ENCODE peak calls at places on chromosome 13, in nine cellular contexts. Y is PC-3, B is OCI-LY7, A is astrocyte, L is HCT116, M is endothelial cell of umbilical vein, O is GM23248, S is SK-N-SH, N is hepatocyte. E is an unnamed sample.

GRCh38 chr13:54640719-54641118 is 1612.1 kb downstream of the OLFM4 start:
- DNase-seq in L (no peak), A (no peak), S (no peak), Y (no peak), N (no peak), M (no peak), O (no peak), B (no peak), E (no peak)

GRCh38 chr13:95924389-95924994 is 128.7 kb downstream of the UGGT2 start:
- DNase-seq in B (no peak), N (peak), Y (peak), L (peak), M (peak), O (peak), A (peak), S (no peak), E (peak)

GRCh38 chr13:21256351-21256761 is 79.9 kb downstream of the MRPL57 start:
- DNase-seq in B (no peak), S (no peak), M (no peak), Y (no peak), A (no peak), O (no peak), N (no peak), L (no peak), E (no peak)

GRCh38 chr13:78241278-78241919 is 322.8 kb upstream of the EDNRB start:
- DNase-seq in A (peak), B (peak), M (peak), Y (peak), N (peak), O (peak), S (peak), L (no peak), E (no peak)

GRCh38 chr13:66425741-66426140 is 804.4 kb downstream of the PCDH9 start:
- DNase-seq in Y (no peak), A (peak), B (no peak), O (no peak), N (no peak), L (no peak), S (no peak), M (no peak), E (no peak)

GRCh38 chr13:36712785-36713184 is 39.0 kb downstream of the SERTM1 start:
- DNase-seq in Y (peak), B (no peak), O (peak), A (peak), L (no peak), N (peak), S (peak), M (no peak), E (no peak)

GRCh38 chr13:22081430-22081829 is 410.6 kb downstream of the FGF9 start:
- DNase-seq in L (no peak), O (no peak), B (no peak), A (no peak), S (no peak), Y (no peak), N (no peak), M (no peak), E (no peak)

GRCh38 chr13:50388481-50388880 is 373.2 kb downstream of the KCNRG start:
- DNase-seq in N (no peak), M (peak), O (no peak), L (no peak), A (no peak), S (no peak), Y (no peak), B (no peak), E (no peak)

GRCh38 chr13:55361141-55361540 is 1779.6 kb upstream of the PRR20A start:
- DNase-seq in Y (peak), L (no peak), S (no peak), B (no peak), N (no peak), A (no peak), M (no peak), O (no peak), E (no peak)

GRCh38 chr13:57824121-57824520 is 192.6 kb downstream of the PCDH17 start:
- DNase-seq in N (peak), L (no peak), A (no peak), M (no peak), Y (no peak), S (no peak), B (no peak), O (no peak), E (no peak)

GRCh38 chr13:54198911-54199310 is 1170.3 kb downstream of the OLFM4 start:
- DNase-seq in S (no peak), Y (no peak), O (no peak), B (no peak), A (no peak), L (no peak), N (no peak), M (no peak), E (no peak)

GRCh38 chr13:52348983-52349780 is 56.8 kb downstream of the THSD1 start:
- DNase-seq in M (peak), L (peak), N (peak), S (no peak), A (peak), O (peak), Y (peak), B (no peak), E (peak)
- H2AFZ ChIP-seq in M (peak), L (peak), N (no peak), S (no peak), A (peak), O (no peak), Y (peak), B (no peak), E (peak)

GRCh38 chr13:71876648-71877279 is 9.8 kb upstream of the DACH1 start:
- DNase-seq in M (no peak), S (no peak), N (no peak), B (no peak), O (no peak), L (no peak), A (no peak), Y (no peak), E (no peak)
- H3K4me2 ChIP-seq in M (no peak), S (no peak), N (no peak), B (no peak), O (no peak), L (no peak), A (no peak), Y (no peak), E (no peak)

GRCh38 chr13:87206708-87207107 is 464.5 kb upstream of the SLITRK5 start:
- DNase-seq in O (no peak), Y (no peak), M (no peak), S (no peak), B (no peak), L (no peak), A (no peak), N (no peak), E (no peak)
- H2AFZ ChIP-seq in O (no peak), Y (no peak), M (no peak), S (no peak), B (no peak), L (no peak), A (no peak), N (no peak), E (no peak)

GRCh38 chr13:110216006-110216402 is 91.0 kb downstream of the COL4A1 start:
- DNase-seq in A (no peak), L (no peak), B (no peak), Y (no peak), O (no peak), S (no peak), M (no peak), N (no peak), E (no peak)
- H3K4me2 ChIP-seq in A (peak), L (no peak), B (no peak), Y (no peak), O (peak), S (no peak), M (no peak), N (peak), E (no peak)

GRCh38 chr13:61253105-61253877 is 162.4 kb downstream of the PCDH20 start:
- DNase-seq in M (no peak), A (no peak), B (no peak), Y (no peak), N (no peak), O (no peak), L (no peak), S (no peak), E (no peak)
- H2AFZ ChIP-seq in M (no peak), A (no peak), B (no peak), Y (no peak), N (no peak), O (no peak), L (no peak), S (no peak), E (no peak)

GRCh38 chr13:44768775-44769578 is 192.8 kb upstream of the TSC22D1 start:
- DNase-seq in S (no peak), Y (peak), A (peak), L (no peak), O (peak), N (peak), B (no peak), M (no peak), E (no peak)
- H3K4me2 ChIP-seq in S (no peak), Y (no peak), A (no peak), L (no peak), O (no peak), N (no peak), B (no peak), M (no peak), E (peak)

E was measured in keratinocyte.